ENCODE peak calls at places on chromosomes 12 and 14, in seven cellular contexts. Z, L, S, W, N, P and T are unnamed samples.

GRCh38 chr14:92459479-92460421 is 53.8 kb upstream of the RIN3 start:
- DNase-seq in P (no peak), W (peak; percentile 79), Z (no peak), N (no peak), S (no peak), L (no peak), T (no peak)

GRCh38 chr12:119328111-119328510 is 6.4 kb upstream of the CCDC60 start:
- DNase-seq in N (no peak), W (peak; percentile 22), L (peak; percentile 75), Z (no peak), S (no peak), P (no peak), T (no peak)

GRCh38 chr12:108828774-108829173 is 28.6 kb downstream of the SSH1 start:
- DNase-seq in Z (peak; percentile 76), L (no peak), W (no peak), S (no peak), N (peak; percentile 95), P (no peak), T (no peak)

GRCh38 chr12:47993491-47993890 is 10.8 kb downstream of the COL2A1 start:
- DNase-seq in P (peak; percentile 5), L (peak; percentile 4), W (no peak), S (no peak), Z (no peak), N (no peak), T (peak; percentile 40)

GRCh38 chr14:99885649-99885958 is 92.4 kb downstream of the EML1 start:
- DNase-seq in L (no peak), N (no peak), W (no peak), S (no peak), P (no peak), Z (no peak), T (no peak)

GRCh38 chr12:21305666-21306065 is 29.1 kb downstream of the SLCO1A2 start:
- DNase-seq in P (no peak), W (no peak), N (no peak), S (no peak), Z (no peak), L (no peak), T (no peak)

GRCh38 chr14:91968280-91968679 is 20.8 kb upstream of the FBLN5 start:
- DNase-seq in L (no peak), W (no peak), P (no peak), N (no peak), S (no peak), Z (no peak), T (no peak)

GRCh38 chr12:101116911-101117310 is 93.1 kb downstream of the SLC5A8 start:
- DNase-seq in Z (no peak), N (no peak), W (no peak), P (no peak), S (no peak), L (no peak), T (no peak)

DNA sequence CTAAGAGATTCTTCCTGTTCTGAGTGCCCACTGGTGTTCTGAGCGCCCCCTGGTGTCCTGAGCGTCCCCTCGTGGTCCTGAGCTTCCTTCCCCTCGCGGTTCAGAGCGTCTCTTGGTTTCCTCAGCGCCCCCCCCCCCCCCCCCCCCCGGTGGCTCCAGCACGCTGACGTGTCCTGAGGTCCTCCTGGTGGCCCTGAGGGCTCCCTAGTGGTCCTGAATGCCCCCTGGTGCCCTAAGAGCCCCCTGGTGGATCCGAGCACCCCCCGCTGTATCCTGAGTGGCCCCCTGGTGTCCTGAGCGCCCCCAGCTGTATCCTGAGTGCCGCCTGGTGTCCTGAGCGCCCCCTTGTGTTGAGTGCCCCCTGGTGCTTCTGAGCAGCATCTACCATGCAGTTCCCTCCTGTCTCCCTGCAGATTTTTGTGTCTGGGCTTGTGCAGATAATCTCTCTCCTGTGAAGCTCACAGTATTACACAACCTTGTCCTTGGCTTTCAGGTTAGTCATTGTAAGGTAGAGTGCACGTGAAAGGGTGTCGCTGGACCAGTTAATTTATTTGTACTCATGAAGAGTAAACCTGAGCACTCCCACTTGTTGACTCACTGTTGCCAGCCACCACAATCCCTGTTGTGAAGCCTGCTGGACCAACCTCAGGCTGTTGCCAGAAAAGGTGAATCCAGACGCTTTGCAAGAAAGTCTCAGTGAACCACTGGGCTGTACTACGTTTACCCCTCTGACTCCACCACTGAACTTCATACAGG is 1168.4 kb downstream of the TMEM121 start:
- DNase-seq in Z (no peak), N (no peak), L (no peak), S (no peak), P (no peak), W (no peak), T (no peak)
- TF ChIP-seq CTCF in Z (no peak), N (no peak), L (no peak), S (no peak), P (no peak), W (no peak), T (no peak)

GRCh38 chr14:69073429-69073828 is 79.5 kb downstream of the DCAF5 start:
- DNase-seq in W (no peak), N (no peak), L (no peak), P (no peak), S (no peak), Z (no peak), T (no peak)

GRCh38 chr14:69064596-69064995 is 85.5 kb upstream of the ACTN1 start:
- DNase-seq in N (no peak), Z (no peak), L (no peak), S (no peak), P (no peak), W (no peak), T (no peak)

GRCh38 chr14:69072584-69072983 is 80.3 kb downstream of the DCAF5 start:
- DNase-seq in S (no peak), N (no peak), Z (no peak), P (no peak), L (no peak), W (no peak), T (no peak)

GRCh38 chr14:69066396-69067171 is 86.3 kb downstream of the DCAF5 start:
- DNase-seq in N (no peak), Z (no peak), S (no peak), P (no peak), L (no peak), W (no peak), T (no peak)

GRCh38 chr14:69069020-69069421 is 83.9 kb downstream of the DCAF5 start:
- DNase-seq in S (no peak), N (peak; percentile 87), L (no peak), Z (peak; percentile 93), W (no peak), P (no peak), T (no peak)
- TF ChIP-seq CTCF in S (no peak), N (no peak), L (no peak), Z (no peak), W (no peak), P (no peak), T (no peak)

GRCh38 chr14:54743382-54743781 is 159.2 kb downstream of the GCH1 start:
- DNase-seq in N (no peak), P (no peak), W (no peak), S (no peak), Z (no peak), L (no peak), T (no peak)

GRCh38 chr14:54749727-54750126 is 152.9 kb downstream of the GCH1 start:
- DNase-seq in S (no peak), L (no peak), N (no peak), P (no peak), W (no peak), Z (no peak), T (no peak)

GRCh38 chr14:54746019-54746418 is 156.6 kb downstream of the GCH1 start:
- DNase-seq in L (no peak), W (no peak), N (no peak), Z (no peak), S (no peak), P (no peak), T (no peak)

GRCh38 chr14:54742492-54743350 is 159.9 kb downstream of the GCH1 start:
- DNase-seq in S (no peak), W (no peak), Z (no peak), P (no peak), L (no peak), N (no peak), T (no peak)

GRCh38 chr14:54747616-54748015 is 155.0 kb downstream of the GCH1 start:
- DNase-seq in W (no peak), S (no peak), Z (no peak), L (no peak), N (no peak), P (no peak), T (no peak)
- TF ChIP-seq CTCF in W (no peak), S (no peak), Z (no peak), L (no peak), N (no peak), P (no peak), T (no peak)

DNA sequence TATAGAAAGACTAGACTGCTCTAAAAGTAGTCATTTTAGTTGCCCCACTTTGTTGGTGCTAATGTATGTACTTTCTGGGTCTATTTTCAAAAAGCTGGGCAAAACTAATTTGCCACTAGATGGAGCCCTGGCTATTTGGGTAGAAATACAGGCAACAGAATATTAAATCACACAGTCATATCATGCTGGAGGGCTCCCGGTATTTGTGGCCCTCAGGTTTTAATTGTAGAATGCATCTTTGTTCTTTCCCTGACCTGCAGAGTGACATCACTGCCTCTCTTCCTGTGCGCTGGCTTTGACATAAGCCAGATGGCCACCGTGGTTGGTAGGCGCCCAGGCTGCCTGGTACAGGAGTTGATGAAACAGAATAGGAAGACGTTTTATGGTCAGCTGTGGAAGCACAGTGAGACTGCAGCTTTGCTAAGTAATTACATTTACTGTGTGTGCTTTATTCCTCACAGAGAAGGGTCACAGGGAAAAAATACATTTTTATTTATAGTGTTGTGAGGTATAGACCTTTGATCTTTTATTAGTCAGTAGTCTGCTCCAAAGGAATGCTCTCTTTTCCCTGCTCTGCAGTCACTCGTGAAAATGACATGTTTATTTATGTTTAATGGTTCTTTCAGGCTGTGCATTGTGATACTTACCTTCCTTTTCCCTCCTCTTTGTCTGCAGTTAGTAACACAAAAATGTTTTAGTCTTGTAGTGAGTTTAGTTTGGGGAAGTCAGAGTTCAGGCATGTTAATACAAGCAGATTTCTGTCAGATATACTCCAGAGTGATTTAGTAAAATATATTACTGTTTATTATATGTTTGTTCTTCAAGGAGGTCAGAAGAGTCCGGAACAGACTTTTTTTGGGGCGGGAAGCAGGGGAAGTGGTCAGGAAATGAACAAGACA is 28.4 kb downstream of the MSRB3 start:
- DNase-seq in N (peak; percentile 66), L (no peak), P (no peak), S (peak; percentile 29), Z (peak; percentile 75), W (peak; percentile 69), T (no peak)
- TF ChIP-seq CTCF in N (peak; percentile 70), L (peak; percentile 54), P (peak; percentile 74), S (peak; percentile 24), Z (peak; percentile 72), W (peak; percentile 52), T (peak; percentile 84)

DNA sequence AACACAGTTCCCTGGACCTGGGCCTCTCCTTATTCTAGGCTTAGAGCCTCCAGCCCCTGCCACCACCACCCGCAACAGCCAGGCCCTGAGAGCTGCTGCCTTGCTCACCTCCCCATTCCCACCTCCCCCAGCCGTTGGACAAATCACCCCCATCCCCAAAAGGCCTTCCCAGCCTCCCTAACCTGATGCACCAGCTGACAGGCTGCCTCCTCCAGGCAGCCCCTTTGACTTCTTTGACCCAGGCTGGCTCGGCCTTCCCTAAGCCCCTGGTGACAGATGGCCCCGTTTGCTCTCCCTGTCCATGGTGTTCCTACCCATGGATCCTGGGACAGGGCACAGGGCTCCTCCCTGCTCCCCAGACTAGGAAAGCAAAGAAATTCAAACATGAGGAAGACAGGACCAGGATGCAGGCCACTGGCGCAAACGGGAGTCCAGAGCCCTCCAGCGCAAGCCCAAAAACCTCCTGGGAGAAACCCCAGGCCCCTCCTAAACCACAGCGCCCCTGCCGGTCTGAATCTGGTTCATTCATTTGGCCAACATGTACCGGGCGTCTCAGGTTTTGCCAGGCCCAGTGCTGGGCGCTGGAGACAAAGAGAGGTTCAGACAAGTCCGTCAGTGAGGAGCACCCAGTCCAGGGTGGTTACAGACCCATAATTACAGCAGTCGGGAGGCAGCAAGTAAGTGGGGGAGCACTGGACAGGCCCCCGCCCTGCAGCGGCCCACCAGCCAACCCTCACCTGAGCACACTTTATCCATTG is 2.4 kb downstream of the AKT1 start:
- DNase-seq in N (no peak), W (no peak), L (peak; percentile 70), S (no peak), Z (no peak), P (no peak), T (no peak)
- TF ChIP-seq CTCF in N (no peak), W (no peak), L (peak; percentile 15), S (no peak), Z (no peak), P (no peak), T (peak; percentile 35)